ENCODE peak calls at places on chromosome 9, in four cellular contexts. F is K562, L is HepG2, S is H1. W is an unnamed sample.

GRCh38 chr9:103245369-103245768 is 250.2 kb downstream of the CYLC2 start:
- DNase-seq in F (no peak), L (no peak), S (no peak), W (no peak)

GRCh38 chr9:33256236-33256635 is 8.3 kb downstream of the BAG1 start:
- DNase-seq in F (no peak), L (no peak), S (no peak), W (no peak)

GRCh38 chr9:34089311-34089710 is 37.2 kb downstream of the DCAF12 start:
- DNase-seq in F (no peak), L (no peak), S (no peak), W (no peak)

GRCh38 chr9:13387668-13388124 is 108.2 kb upstream of the MPDZ start:
- DNase-seq in F (no peak), L (no peak), S (no peak), W (no peak)

GRCh38 chr9:77021289-77021927 is 2.0 kb downstream of the FOXB2 start:
- DNase-seq in F (no peak), L (no peak), S (no peak), W (no peak)

GRCh38 chr9:78101247-78101646 is 69.6 kb upstream of the GNAQ start:
- DNase-seq in F (no peak), L (no peak), S (no peak), W (no peak)

GRCh38 chr9:127971357-127972315 is 9.2 kb downstream of the EEIG1 start:
- DNase-seq in F (no peak), L (no peak), S (no peak), W (peak; percentile 69)

GRCh38 chr9:138009456-138010273 is 132.1 kb downstream of the CACNA1B start:
- DNase-seq in F (no peak), L (no peak), S (no peak), W (no peak)

GRCh38 chr9:76474419-76474818 is 15.4 kb downstream of the GCNT1 start:
- DNase-seq in F (no peak), L (no peak), S (no peak), W (no peak)

GRCh38 chr9:99513441-99514112 is 291.5 kb downstream of the SEC61B start:
- DNase-seq in F (no peak), L (no peak), S (no peak), W (no peak)

GRCh38 chr9:120377268-120378150 is 202.5 kb downstream of the CDK5RAP2 start:
- DNase-seq in F (no peak), L (no peak), S (no peak), W (no peak)

GRCh38 chr9:18775969-18776368 is 257.0 kb downstream of the SAXO1 start:
- DNase-seq in F (no peak), L (no peak), S (no peak), W (no peak)

GRCh38 chr9:85897853-85898252 is 43.1 kb upstream of the NAA35 start:
- DNase-seq in F (no peak), L (no peak), S (no peak), W (no peak)

GRCh38 chr9:9679433-9679832 is 933.4 kb downstream of the PTPRD start:
- DNase-seq in F (no peak), L (no peak), S (no peak), W (no peak)

GRCh38 chr9:107242073-107243063 is 40.7 kb upstream of the RAD23B start:
- DNase-seq in F (no peak), L (no peak), S (no peak), W (no peak)

GRCh38 chr9:82957526-82958379 is 105.2 kb downstream of the RASEF start:
- DNase-seq in F (no peak), L (no peak), S (no peak), W (no peak)

GRCh38 chr9:8816361-8816760 is 1016.8 kb upstream of the DMAC1 start:
- DNase-seq in F (no peak), L (no peak), S (no peak), W (peak; percentile 67)

DNA sequence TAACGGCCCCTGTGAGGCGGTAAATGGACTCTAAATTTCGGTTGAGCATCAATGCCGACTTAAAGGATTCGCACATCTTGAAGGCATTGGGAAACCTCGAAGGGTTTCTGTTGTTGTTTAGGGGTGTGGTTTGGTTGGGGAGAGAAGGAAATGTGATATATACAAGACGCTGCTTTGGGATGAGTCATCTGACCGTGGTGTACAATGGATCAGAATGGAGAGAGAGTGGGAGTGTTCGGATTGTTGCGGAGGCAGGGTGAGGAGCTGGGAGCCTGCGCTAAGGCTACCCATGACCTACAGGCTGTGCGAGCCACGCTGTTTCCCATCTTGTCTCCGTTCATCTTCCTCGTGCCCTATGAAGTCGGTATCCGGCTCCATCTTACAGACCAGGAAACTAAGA is 60.3 kb upstream of the ERCC6L2 start:
- DNase-seq in F (peak; percentile 20), L (no peak), S (no peak), W (no peak)
- H3K27ac ChIP-seq in F (no peak overlapping the region), L (no peak overlapping the region), S (no peak overlapping the region), W (no peak overlapping the region)

GRCh38 chr9:106077731-106078130 is 383.4 kb downstream of the TMEM38B start:
- DNase-seq in F (no peak), L (no peak), S (no peak), W (no peak)
- TF ChIP-seq CREB1 in F (no peak), L (no peak), S (no peak), W (no peak)

DNA sequence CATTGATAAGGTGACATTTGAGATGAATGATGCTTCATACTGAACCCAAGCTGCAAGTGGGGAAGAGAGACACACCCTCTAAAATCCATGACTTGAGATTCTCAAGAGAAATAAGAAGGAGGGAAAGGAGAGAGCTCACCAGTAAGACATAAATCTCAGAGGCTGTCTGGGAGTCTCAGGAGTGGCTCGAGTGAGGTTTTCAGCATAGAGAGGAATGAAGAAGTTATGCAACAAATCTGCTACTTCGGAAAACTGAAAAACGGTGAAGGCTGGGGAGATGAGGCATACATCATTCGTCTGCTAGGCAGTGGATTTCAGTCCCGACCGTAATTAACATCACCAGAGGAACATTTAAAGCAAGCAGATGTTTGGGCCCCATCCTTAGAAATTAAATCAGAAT is 31.8 kb upstream of the FREM1 start:
- DNase-seq in F (no peak), L (no peak), S (no peak), W (no peak)
- H3K27ac ChIP-seq in F (no peak overlapping the region), L (no peak overlapping the region), S (no peak overlapping the region), W (no peak overlapping the region)

DNA sequence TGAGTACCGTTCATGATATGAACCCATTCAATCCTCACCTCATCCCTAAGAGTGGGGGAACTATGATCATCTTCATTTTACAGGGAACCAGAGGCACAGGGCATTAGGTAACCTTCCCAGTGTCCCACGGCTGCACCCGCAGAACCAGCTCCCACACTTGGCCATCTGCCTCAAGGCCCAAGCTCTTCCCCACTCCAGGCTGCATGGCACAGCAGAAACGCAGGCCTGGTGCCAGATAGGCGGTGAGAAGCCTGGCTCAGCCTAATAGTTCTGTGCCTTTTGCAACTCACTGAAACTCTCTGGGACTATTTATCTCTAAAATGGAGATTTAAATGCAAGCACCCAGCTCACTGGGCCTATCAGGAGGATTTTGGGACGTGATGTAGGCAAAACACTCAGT is 90.8 kb upstream of the ZNF618 start:
- DNase-seq in F (no peak), L (no peak), S (no peak), W (no peak)
- TF ChIP-seq CREB1 in F (no peak), L (no peak), S (no peak), W (no peak)

GRCh38 chr9:14533867-14534650 is 159.2 kb downstream of the ZDHHC21 start:
- DNase-seq in F (no peak), L (no peak), S (no peak), W (peak; percentile 8)
- H3K27ac ChIP-seq in F (no peak overlapping the region), L (no peak overlapping the region), S (no peak overlapping the region), W (no peak overlapping the region)

GRCh38 chr9:69762527-69762926 is 2.7 kb upstream of the PTAR1 start:
- DNase-seq in F (no peak), L (no peak), S (no peak), W (no peak)
- TF ChIP-seq CREB1 in F (no peak), L (no peak), S (no peak), W (no peak)

GRCh38 chr9:117771162-117771561 is 67.0 kb downstream of the TLR4 start:
- DNase-seq in F (no peak), L (no peak), S (no peak), W (no peak)

GRCh38 chr9:117777823-117778222 is 73.6 kb downstream of the TLR4 start:
- DNase-seq in F (no peak), L (no peak), S (no peak), W (no peak)

GRCh38 chr9:117768740-117769400 is 64.7 kb downstream of the TLR4 start:
- DNase-seq in F (no peak), L (no peak), S (no peak), W (peak; percentile 22)

GRCh38 chr9:117775576-117775975 is 71.4 kb downstream of the TLR4 start:
- DNase-seq in F (no peak), L (no peak), S (no peak), W (no peak)

GRCh38 chr9:117772960-117773359 is 68.8 kb downstream of the TLR4 start:
- DNase-seq in F (no peak), L (no peak), S (no peak), W (no peak)
- H3K27ac ChIP-seq in F (no peak overlapping the region), L (no peak overlapping the region), S (no peak overlapping the region), W (no peak overlapping the region)

DNA sequence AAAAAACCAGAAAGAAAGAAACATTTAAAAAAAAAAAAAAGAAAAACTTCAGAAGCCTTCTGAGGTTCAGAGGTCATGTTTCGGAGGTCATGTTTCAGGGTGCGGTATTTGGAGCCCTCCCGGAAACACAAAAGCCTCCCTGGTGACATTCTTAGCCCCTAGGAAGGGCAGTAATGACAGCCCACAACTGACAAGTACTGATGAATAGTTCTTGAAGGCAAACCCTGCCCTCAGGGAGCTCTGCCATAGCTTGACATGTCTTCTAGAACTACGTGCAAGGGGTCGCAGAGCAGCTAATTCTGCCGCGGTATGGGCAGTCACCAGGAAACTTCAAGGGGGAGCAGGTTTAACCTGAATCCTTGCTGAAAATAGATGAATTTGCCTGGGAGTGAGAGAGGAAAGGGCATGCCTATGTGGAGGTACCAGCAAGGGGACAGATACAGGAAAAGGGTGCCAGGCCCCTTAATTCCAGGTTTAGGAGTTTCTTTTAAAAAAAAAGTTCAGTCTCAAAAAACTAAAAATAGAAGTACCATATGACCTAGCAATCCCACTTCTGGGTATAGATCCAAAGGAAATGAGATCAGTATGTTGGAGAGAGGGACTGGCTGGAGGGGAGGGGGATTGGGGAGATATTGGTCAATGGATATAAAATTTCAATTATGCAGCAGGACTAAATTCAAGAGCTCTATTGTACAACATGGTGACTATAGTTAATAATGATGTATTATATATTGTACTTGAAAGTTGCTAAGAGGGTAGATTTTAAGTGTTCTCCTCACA is 98.4 kb downstream of the C9orf152 start:
- DNase-seq in F (no peak), L (no peak), S (no peak), W (peak; percentile 64)
- TF ChIP-seq CREB1 in F (no peak), L (no peak), S (no peak), W (no peak)

GRCh38 chr9:81814794-81815464 is 113.3 kb upstream of the SPATA31D4 start:
- DNase-seq in F (no peak), L (no peak), S (no peak), W (peak; percentile 48)
- H3K27ac ChIP-seq in F (no peak overlapping the region), L (no peak overlapping the region), S (no peak overlapping the region), W (no peak overlapping the region)

GRCh38 chr9:27368317-27368985 is 71.5 kb upstream of the EQTN start:
- DNase-seq in F (no peak), L (no peak), S (no peak), W (no peak)
- TF ChIP-seq CREB1 in F (no peak), L (no peak), S (no peak), W (no peak)